ENCODE peak calls at places on chromosomes 3 and 15, in five cellular contexts. U is Peyer's patch, Y is HCT116, E is SJSA1, P is kidney. R is an unnamed sample.

GRCh38 chr3:15056676-15057404 is 8.3 kb downstream of the MRPS25 start:
- DNase-seq in U (no peak), Y (no peak), E (no peak), P (no peak), R (no peak)

GRCh38 chr3:52483577-52484495 is 11.3 kb upstream of the STAB1 start:
- DNase-seq in U (no peak), Y (no peak), E (no peak), P (no peak), R (no peak)

GRCh38 chr15:98983333-98983732 is 24.3 kb downstream of the PGPEP1L start:
- DNase-seq in U (no peak), Y (no peak), E (no peak), P (no peak), R (peak)

GRCh38 chr15:66646308-66646707 is 55.7 kb upstream of the SMAD6 start:
- DNase-seq in U (no peak), Y (no peak), E (no peak), P (no peak), R (no peak)

GRCh38 chr15:90718232-90718631 is 1.1 kb downstream of the BLM start:
- DNase-seq in U (no peak), Y (no peak), E (no peak), P (no peak), R (no peak)

GRCh38 chr3:100046986-100047385 is 67.3 kb downstream of the FILIP1L start:
- DNase-seq in U (no peak), Y (no peak), E (no peak), P (no peak), R (no peak)

GRCh38 chr3:58462829-58463180 is 29.1 kb upstream of the KCTD6 start:
- DNase-seq in U (no peak), Y (no peak), E (no peak), P (no peak), R (no peak)

GRCh38 chr15:68418611-68419161 is 13.3 kb downstream of the ITGA11 start:
- DNase-seq in U (peak), Y (no peak), E (peak), P (peak), R (peak)

GRCh38 chr3:191141728-191142127 is 57.3 kb upstream of the OSTN start:
- DNase-seq in U (no peak), Y (peak), E (no peak), P (no peak), R (no peak)

GRCh38 chr3:73605388-73605787 is 19.4 kb downstream of the PDZRN3 start:
- DNase-seq in U (no peak), Y (no peak), E (no peak), P (no peak), R (no peak)

GRCh38 chr3:195558602-195559001 is 15.5 kb upstream of the PPP1R2 start:
- DNase-seq in U (no peak), Y (peak), E (no peak), P (no peak), R (peak)

GRCh38 chr15:41982133-41982930 is 10.0 kb upstream of the EHD4 start:
- DNase-seq in U (no peak), Y (no peak), E (peak), P (no peak), R (no peak)

GRCh38 chr3:4449043-4449803 is 17.8 kb downstream of the SUMF1 start:
- DNase-seq in U (no peak), Y (no peak), E (no peak), P (no peak), R (no peak)

DNA sequence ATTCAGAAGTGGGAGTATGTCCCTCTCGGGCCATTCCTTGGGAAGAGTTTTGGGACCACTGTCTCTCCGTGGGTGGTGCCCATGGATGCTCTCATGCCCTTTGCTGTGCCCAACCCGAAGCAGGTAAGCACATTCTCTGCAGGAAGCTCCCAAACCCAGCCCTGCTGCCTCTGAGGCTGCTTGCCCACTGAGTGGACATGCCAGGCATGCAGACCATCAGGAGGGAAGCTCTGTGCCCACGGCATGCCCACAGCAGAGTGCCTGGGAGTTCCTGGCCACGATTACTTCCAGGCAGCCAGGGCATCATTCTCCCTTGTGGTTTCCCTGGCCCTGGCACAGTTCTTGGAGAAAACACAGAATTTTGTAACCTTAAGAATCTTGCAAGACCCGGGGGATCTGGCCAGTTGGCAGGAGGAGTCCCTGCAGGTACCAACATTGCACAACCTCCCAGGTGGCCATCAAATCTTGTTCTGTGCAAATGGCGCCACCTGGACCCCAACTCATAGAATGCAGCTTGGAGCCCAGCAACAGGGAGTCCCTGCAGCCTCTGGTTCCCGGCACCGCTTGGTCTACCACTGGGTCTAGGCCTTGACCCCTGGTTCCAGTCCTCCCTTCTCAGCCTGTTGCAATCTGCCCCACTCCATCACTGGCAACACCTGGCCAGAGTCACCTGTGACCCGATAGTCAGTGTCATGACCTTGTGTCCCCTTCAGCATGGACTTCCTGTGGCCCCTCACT is 20.4 kb downstream of the FAH start:
- DNase-seq in U (peak), Y (peak), E (no peak), P (no peak), R (peak)
- H3K27ac ChIP-seq in U (no peak), Y (no peak), E (no peak), P (no peak), R (no peak)

DNA sequence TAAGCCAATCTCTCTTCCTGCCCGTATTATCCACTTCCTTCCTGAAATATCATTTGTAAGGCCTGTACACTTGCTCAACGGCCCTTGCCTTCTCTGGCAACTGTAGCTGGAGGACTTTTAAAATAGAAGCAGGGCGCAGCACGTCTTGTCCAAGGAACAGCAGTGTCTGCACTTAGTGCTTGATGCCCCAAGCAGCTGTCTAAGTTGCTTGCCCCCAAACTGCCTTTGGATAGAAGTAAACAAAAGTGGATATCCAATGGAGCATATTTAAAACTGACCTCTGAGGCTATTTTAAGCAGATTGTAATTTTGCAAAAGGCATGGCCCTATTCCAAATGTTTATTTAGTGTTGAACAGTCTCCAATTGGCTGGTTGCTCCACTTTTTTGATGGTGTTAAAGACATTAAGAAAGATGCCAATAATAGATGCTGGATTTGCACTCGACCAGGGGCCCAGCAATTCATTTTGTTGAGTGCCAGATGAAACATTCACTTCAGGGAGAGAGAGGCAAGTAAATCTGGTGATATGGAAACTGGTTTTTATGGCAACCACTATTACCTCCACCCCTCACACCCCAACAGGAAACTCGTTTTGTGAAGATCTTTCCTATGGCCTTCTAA is 526.8 kb upstream of the TBL1XR1 start:
- DNase-seq in U (no peak), Y (no peak), E (no peak), P (peak), R (no peak)
- H3K4me3 ChIP-seq in U (no peak), Y (no peak), E (no peak), P (no peak), R (no peak)

GRCh38 chr3:180680097-180680430 is 775 bp upstream of the CCDC39 start:
- DNase-seq in U (no peak), Y (no peak), E (no peak), P (no peak), R (no peak)
- H3K27ac ChIP-seq in U (no peak), Y (no peak), E (no peak), P (no peak), R (no peak)

GRCh38 chr3:45687828-45688193 is 1.4 kb upstream of the SACM1L start:
- DNase-seq in U (no peak), Y (no peak), E (no peak), P (no peak), R (no peak)
- H3K4me3 ChIP-seq in U (peak), Y (no peak), E (peak), P (peak), R (peak)

GRCh38 chr15:38070778-38071177 is 136.3 kb downstream of the TMCO5A start:
- DNase-seq in U (no peak), Y (no peak), E (no peak), P (no peak), R (no peak)

GRCh38 chr15:38069506-38069905 is 135.1 kb downstream of the TMCO5A start:
- DNase-seq in U (peak), Y (no peak), E (peak), P (no peak), R (peak)

GRCh38 chr15:38072507-38073277 is 138.3 kb downstream of the TMCO5A start:
- DNase-seq in U (peak), Y (peak), E (peak), P (peak), R (peak)

GRCh38 chr15:38072007-38072506 is 137.6 kb downstream of the TMCO5A start:
- DNase-seq in U (no peak), Y (no peak), E (no peak), P (no peak), R (no peak)

GRCh38 chr15:38071211-38071972 is 137.0 kb downstream of the TMCO5A start:
- DNase-seq in U (no peak), Y (no peak), E (no peak), P (no peak), R (no peak)
- H3K27ac ChIP-seq in U (peak), Y (peak), E (no peak), P (peak), R (no peak)

DNA sequence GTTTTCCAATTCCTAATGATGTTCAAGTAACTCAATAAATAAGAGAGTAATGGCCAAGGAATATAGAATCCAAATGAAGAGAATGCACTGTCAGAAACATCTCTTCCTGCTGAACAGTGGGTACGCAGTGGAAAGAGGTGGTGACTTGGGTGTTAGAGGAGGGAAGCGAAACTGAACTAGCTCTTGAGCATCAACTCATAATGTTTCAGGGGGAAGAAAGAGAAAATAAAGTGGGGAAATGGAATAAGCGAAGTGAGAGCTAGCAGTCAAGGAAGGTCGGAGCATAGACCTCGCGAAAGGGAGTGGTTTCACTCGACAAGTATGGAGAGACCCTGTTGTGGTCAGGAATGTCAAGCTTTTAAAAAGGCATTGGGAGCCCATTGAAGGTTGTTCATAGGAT is 309.5 kb downstream of the GAP43 start:
- DNase-seq in U (no peak), Y (no peak), E (no peak), P (no peak), R (no peak)
- H3K4me3 ChIP-seq in U (no peak), Y (no peak), E (no peak), P (no peak), R (no peak)

DNA sequence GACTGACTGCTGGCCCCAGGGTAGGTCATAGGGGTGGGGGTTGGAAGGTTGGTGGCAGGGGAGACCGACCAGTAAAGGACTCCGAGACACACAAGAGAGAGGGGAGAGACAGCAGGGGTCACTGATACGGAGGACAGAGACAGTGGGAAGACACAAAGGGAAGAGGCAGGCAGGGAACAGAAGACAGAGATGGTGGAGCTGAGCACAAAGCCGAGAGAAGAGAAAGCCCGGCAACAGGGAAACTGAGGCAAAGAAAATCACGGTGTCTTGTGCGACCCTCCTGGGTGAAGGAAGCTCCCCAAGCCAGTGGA is 502 bp downstream of the RASL12 start:
- DNase-seq in U (no peak), Y (no peak), E (no peak), P (no peak), R (no peak)
- H3K27ac ChIP-seq in U (peak), Y (no peak), E (peak), P (no peak), R (no peak)

GRCh38 chr3:70272798-70273197 is 39.6 kb downstream of the MDFIC2 start:
- DNase-seq in U (no peak), Y (no peak), E (no peak), P (no peak), R (no peak)
- H3K4me3 ChIP-seq in U (no peak), Y (no peak), E (no peak), P (no peak), R (no peak)